ENCODE peak calls at places on chromosomes 4 and X, in ten cellular contexts. H, N, J, B, A, V, E, W, F and L are unnamed samples.

GRCh38 chr4:91502365-91502764 is 801.4 kb upstream of the GRID2 start:
- DNase-seq in H (no peak), N (peak; percentile 8), J (no peak), B (no peak), A (no peak), V (no peak), E (no peak), W (no peak), F (no peak), L (peak; percentile 27)

GRCh38 chr4:158181906-158182305 is 9.1 kb upstream of the GASK1B start:
- DNase-seq in H (no peak), N (no peak), J (no peak), B (no peak), A (no peak), V (no peak), E (no peak), W (no peak), F (no peak), L (no peak)

GRCh38 chrX:151984328-151984727 is 9.9 kb upstream of the GABRE start:
- DNase-seq in H (peak; percentile 33), N (peak; percentile 94), J (no peak), B (no peak), A (peak; percentile 57), V (no peak), E (peak; percentile 74), W (no peak), F (no peak), L (peak; percentile 87)

GRCh38 chr4:14888790-14889189 is 113.5 kb upstream of the CPEB2 start:
- DNase-seq in H (peak; percentile 7), N (no peak), J (no peak), B (no peak), A (no peak), V (no peak), E (peak; percentile 13), W (no peak), F (no peak), L (no peak)

GRCh38 chrX:101206471-101206870 is 13.1 kb upstream of the DRP2 start:
- DNase-seq in H (peak; percentile 63), N (peak; percentile 52), J (no peak), B (no peak), A (peak; percentile 35), V (no peak), E (peak; percentile 59), W (no peak), F (no peak), L (peak; percentile 59)

GRCh38 chrX:78024349-78025108 is 55.1 kb upstream of the PGAM4 start:
- DNase-seq in H (peak; percentile 26), N (peak; percentile 16), J (no peak), B (peak; percentile 68), A (peak; percentile 56), V (peak; percentile 77), E (peak; percentile 15), W (peak; percentile 34), F (peak; percentile 52), L (peak; percentile 19)

GRCh38 chr4:65671402-65671801 is 1.1 kb upstream of the EPHA5 start:
- DNase-seq in H (no peak), N (no peak), J (no peak), B (no peak), A (no peak), V (no peak), E (no peak), W (no peak), F (no peak), L (no peak)

GRCh38 chr4:3681191-3681590 is 85.0 kb upstream of the ADRA2C start:
- DNase-seq in H (no peak), N (no peak), J (no peak), B (peak; percentile 40), A (no peak), V (no peak), E (no peak), W (no peak), F (peak; percentile 26), L (no peak)

GRCh38 chrX:8868906-8869305 is 67.7 kb upstream of the FAM9A start:
- DNase-seq in H (peak; percentile 64), N (peak; percentile 3), J (no peak), B (no peak), A (no peak), V (no peak), E (peak; percentile 62), W (no peak), F (no peak), L (peak; percentile 10)

GRCh38 chr4:109730294-109731051 is 603 bp upstream of the PLA2G12A start:
- DNase-seq in H (peak; percentile 58), N (peak; percentile 75), J (peak; percentile 53), B (peak; percentile 77), A (peak; percentile 69), V (peak; percentile 70), E (peak; percentile 81), W (peak; percentile 59), F (peak; percentile 62), L (peak; percentile 66)

GRCh38 chrX:9665113-9665512 is 100.5 kb downstream of the GPR143 start:
- DNase-seq in H (no peak), N (peak; percentile 60), J (no peak), B (no peak), A (no peak), V (no peak), E (no peak), W (no peak), F (no peak), L (no peak)

GRCh38 chr4:159024266-159024665 is 78.6 kb upstream of the RAPGEF2 start:
- DNase-seq in H (no peak), N (peak; percentile 32), J (no peak), B (no peak), A (no peak), V (no peak), E (no peak), W (no peak), F (no peak), L (no peak)

GRCh38 chrX:32408389-32408788 is 803.0 kb downstream of the DMD start:
- DNase-seq in H (peak; percentile 42), N (no peak), J (no peak), B (no peak), A (peak; percentile 3), V (no peak), E (no peak), W (no peak), F (no peak), L (no peak)

GRCh38 chr4:138311771-138312535 is 69.8 kb upstream of the SLC7A11 start:
- DNase-seq in H (no peak), N (no peak), J (no peak), B (no peak), A (no peak), V (no peak), E (peak; percentile 53), W (no peak), F (no peak), L (no peak)

GRCh38 chr4:70531981-70532380 is 13.6 kb downstream of the AMTN start:
- DNase-seq in H (no peak), N (no peak), J (no peak), B (no peak), A (peak; percentile 3), V (no peak), E (no peak), W (no peak), F (no peak), L (no peak)

GRCh38 chr4:119261986-119262385 is 49.5 kb downstream of the USP53 start:
- DNase-seq in H (no peak), N (no peak), J (no peak), B (no peak), A (no peak), V (no peak), E (no peak), W (no peak), F (no peak), L (no peak)

DNA sequence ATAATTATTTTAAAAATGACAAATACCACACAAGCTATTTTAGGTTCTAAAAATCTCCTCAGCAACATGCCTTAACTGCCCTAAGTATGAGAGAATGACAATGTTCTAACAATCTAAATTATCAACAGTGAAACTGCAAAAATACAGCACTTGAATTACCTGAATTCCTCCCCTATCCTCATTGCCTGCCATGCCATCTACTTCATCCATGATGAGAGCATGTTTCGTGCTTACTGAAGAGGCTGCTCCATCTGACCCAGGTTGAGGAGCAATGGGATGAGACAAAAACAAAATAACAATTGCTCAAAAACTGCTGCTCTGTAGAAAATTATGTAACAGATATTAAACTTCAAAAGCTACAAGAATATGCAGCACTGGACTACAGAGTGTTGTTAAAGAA is 63.3 kb downstream of the RFC1 start:
- DNase-seq in H (no peak), N (no peak), J (no peak), B (no peak), A (no peak), V (no peak), E (no peak), W (no peak), F (no peak), L (no peak)
- H3K36me3 ChIP-seq in H (peaks cover 10% of the 10 kb centered on the region), N (peaks cover 10% of the 10 kb centered on the region), J (peaks cover 7% of the 10 kb centered on the region), B (peaks cover 95% of the 10 kb centered on the region), A (peaks cover 76% of the 10 kb centered on the region), V (peaks cover 5% of the 10 kb centered on the region), E (peaks cover 56% of the 10 kb centered on the region), W (peaks cover 98% of the 10 kb centered on the region), F (peaks cover 94% of the 10 kb centered on the region), L (peaks cover 50% of the 10 kb centered on the region)

GRCh38 chr4:169147217-169147616 is 123.5 kb downstream of the SH3RF1 start:
- DNase-seq in H (no peak), N (peak; percentile 73), J (no peak), B (no peak), A (no peak), V (no peak), E (no peak), W (no peak), F (no peak), L (no peak)
- H3K4me1 ChIP-seq in H (peaks cover 12% of the 10 kb centered on the region), N (peaks cover 56% of the 10 kb centered on the region), J (no peaks in the 10 kb centered on the region), B (no peaks in the 10 kb centered on the region), A (no peaks in the 10 kb centered on the region), V (peaks cover 4% of the 10 kb centered on the region), E (peaks cover 20% of the 10 kb centered on the region), W (no peaks in the 10 kb centered on the region), F (peaks cover 5% of the 10 kb centered on the region), L (peaks cover 20% of the 10 kb centered on the region)

DNA sequence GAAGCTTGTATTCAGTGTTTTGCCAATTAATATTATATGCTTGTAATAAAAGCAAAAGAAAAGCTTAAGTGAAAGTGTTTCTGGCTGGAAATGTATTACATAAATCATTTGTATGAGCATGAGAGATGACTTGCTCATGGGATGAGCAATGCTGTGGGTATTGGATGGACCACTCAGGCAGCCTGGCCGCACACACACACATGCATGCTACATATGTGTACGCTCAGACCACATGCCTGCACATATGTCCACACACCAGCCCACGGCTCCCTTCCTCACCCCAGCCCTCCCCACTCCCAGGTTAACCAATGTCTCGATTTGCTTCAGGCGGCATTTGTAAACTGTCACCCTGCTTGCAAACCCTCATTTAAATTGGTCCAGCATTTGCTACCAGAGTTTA is 55.9 kb downstream of the CPLX1 start:
- DNase-seq in H (no peak), N (no peak), J (no peak), B (no peak), A (no peak), V (no peak), E (no peak), W (no peak), F (peak; percentile 23), L (no peak)
- H3K9me3 ChIP-seq in H (no peaks in the 10 kb centered on the region), N (no peaks in the 10 kb centered on the region), J (no peaks in the 10 kb centered on the region), B (no peaks in the 10 kb centered on the region), A (peaks cover 7% of the 10 kb centered on the region), V (no peaks in the 10 kb centered on the region), E (no peaks in the 10 kb centered on the region), W (no peaks in the 10 kb centered on the region), F (no peaks in the 10 kb centered on the region), L (no peaks in the 10 kb centered on the region)

DNA sequence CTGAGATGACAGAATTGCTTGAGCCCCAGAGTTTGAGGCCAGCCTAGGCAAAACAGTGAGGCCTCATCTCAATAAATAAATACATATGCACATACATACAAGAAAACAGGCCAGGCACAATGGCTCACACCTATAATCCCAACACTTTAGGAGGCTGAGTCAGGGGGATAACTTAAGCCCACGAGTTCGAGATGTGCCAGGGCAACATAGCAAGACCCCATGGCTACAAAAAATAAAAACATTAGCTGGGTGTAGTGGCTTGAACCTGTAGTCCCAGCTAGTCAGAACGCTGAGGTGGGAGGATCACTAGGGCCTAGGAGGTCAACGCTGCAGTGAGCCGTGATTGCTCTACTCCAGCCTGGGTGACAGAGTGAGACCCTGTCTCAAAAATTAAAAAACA is 51.6 kb upstream of the NEUROG2 start:
- DNase-seq in H (no peak), N (no peak), J (no peak), B (no peak), A (no peak), V (no peak), E (no peak), W (no peak), F (no peak), L (no peak)
- H3K36me3 ChIP-seq in H (no peaks in the 10 kb centered on the region), N (no peaks in the 10 kb centered on the region), J (no peaks in the 10 kb centered on the region), B (no peaks in the 10 kb centered on the region), A (no peaks in the 10 kb centered on the region), V (no peaks in the 10 kb centered on the region), E (no peaks in the 10 kb centered on the region), W (no peaks in the 10 kb centered on the region), F (no peaks in the 10 kb centered on the region), L (no peaks in the 10 kb centered on the region)